ENCODE peak calls at places on chromosomes 16 and 17, in nine cellular contexts. One of them, this sample, is unnamed.
A peak's percentile ranks its signal among the peaks of the same experiment; 100 is the strongest.

GRCh38 chr17:37694734-37695133 is 50.1 kb downstream of the HNF1B start:
- DNase-seq in GM12878: no peak
- DNase-seq in K562: no peak
- DNase-seq in SK-N-SH: no peak
- DNase-seq in HepG2: no peak
- DNase-seq in HCT116: no peak
- DNase-seq in A549: no peak
- DNase-seq in Panc1: no peak
- DNase-seq in HL-60: no peak
- DNase-seq in this sample: peak; percentile 48

GRCh38 chr17:37650419-37651003 is 7.3 kb upstream of the DDX52 start:
- DNase-seq in HepG2: peak; percentile 77
- DNase-seq in GM12878: no peak
- DNase-seq in A549: peak; percentile 76
- DNase-seq in HCT116: peak; percentile 41
- DNase-seq in K562: peak; percentile 22
- DNase-seq in Panc1: no peak
- DNase-seq in HL-60: no peak
- DNase-seq in SK-N-SH: peak; percentile 54
- DNase-seq in this sample: peak; percentile 66

GRCh38 chr16:17343028-17343427 is 127.7 kb downstream of the XYLT1 start:
- DNase-seq in HepG2: no peak
- DNase-seq in HCT116: no peak
- DNase-seq in A549: no peak
- DNase-seq in K562: no peak
- DNase-seq in Panc1: no peak
- DNase-seq in SK-N-SH: no peak
- DNase-seq in GM12878: peak; percentile 63
- DNase-seq in HL-60: peak; percentile 96
- DNase-seq in this sample: no peak

GRCh38 chr17:2798679-2799078 is 2.4 kb downstream of the RAP1GAP2 start:
- DNase-seq in HepG2: no peak
- DNase-seq in SK-N-SH: no peak
- DNase-seq in GM12878: no peak
- DNase-seq in HCT116: no peak
- DNase-seq in A549: no peak
- DNase-seq in HL-60: no peak
- DNase-seq in K562: peak; percentile 72
- DNase-seq in Panc1: no peak
- DNase-seq in this sample: peak; percentile 77

GRCh38 chr17:2883544-2884203 is 87.4 kb downstream of the RAP1GAP2 start:
- DNase-seq in K562: no peak
- DNase-seq in HCT116: no peak
- DNase-seq in A549: peak; percentile 71
- DNase-seq in HepG2: peak; percentile 39
- DNase-seq in SK-N-SH: peak; percentile 56
- DNase-seq in GM12878: no peak
- DNase-seq in Panc1: no peak
- DNase-seq in HL-60: no peak
- DNase-seq in this sample: no peak

GRCh38 chr17:34503804-34504203 is 75.6 kb upstream of the TMEM132E start:
- DNase-seq in A549: no peak
- DNase-seq in HepG2: no peak
- DNase-seq in HCT116: no peak
- DNase-seq in K562: no peak
- DNase-seq in SK-N-SH: no peak
- DNase-seq in HL-60: no peak
- DNase-seq in GM12878: no peak
- DNase-seq in Panc1: no peak
- DNase-seq in this sample: no peak

GRCh38 chr17:41492771-41493170 is 3.1 kb upstream of the KRT36 start:
- DNase-seq in A549: no peak
- DNase-seq in Panc1: no peak
- DNase-seq in K562: no peak
- DNase-seq in GM12878: no peak
- DNase-seq in HepG2: peak; percentile 49
- DNase-seq in HCT116: no peak
- DNase-seq in HL-60: no peak
- DNase-seq in SK-N-SH: peak; percentile 50
- DNase-seq in this sample: no peak

GRCh38 chr16:85151603-85152413 is 39.5 kb upstream of the CIBAR2 start:
- DNase-seq in K562: peak; percentile 92
- DNase-seq in A549: no peak
- DNase-seq in SK-N-SH: peak; percentile 93
- DNase-seq in HCT116: no peak
- DNase-seq in HL-60: no peak
- DNase-seq in Panc1: no peak
- DNase-seq in GM12878: no peak
- DNase-seq in HepG2: no peak
- DNase-seq in this sample: no peak

GRCh38 chr16:59459811-59460210 is 725.7 kb upstream of the GOT2 start:
- DNase-seq in HL-60: no peak
- DNase-seq in Panc1: no peak
- DNase-seq in SK-N-SH: no peak
- DNase-seq in A549: no peak
- DNase-seq in GM12878: no peak
- DNase-seq in K562: no peak
- DNase-seq in HCT116: no peak
- DNase-seq in HepG2: no peak
- DNase-seq in this sample: no peak

GRCh38 chr17:8189041-8189710 is 804 bp downstream of the BORCS6 start:
- DNase-seq in Panc1: no peak
- DNase-seq in SK-N-SH: no peak
- DNase-seq in HepG2: no peak
- DNase-seq in K562: no peak
- DNase-seq in GM12878: no peak
- DNase-seq in HCT116: no peak
- DNase-seq in HL-60: no peak
- DNase-seq in A549: no peak
- DNase-seq in this sample: no peak

GRCh38 chr16:55115506-55115905 is 184.8 kb downstream of the IRX5 start:
- DNase-seq in HCT116: no peak
- DNase-seq in A549: no peak
- DNase-seq in Panc1: no peak
- DNase-seq in HL-60: peak; percentile 83
- DNase-seq in HepG2: no peak
- DNase-seq in SK-N-SH: no peak
- DNase-seq in K562: no peak
- DNase-seq in GM12878: no peak
- DNase-seq in this sample: no peak

GRCh38 chr16:55113195-55113594 is 182.5 kb downstream of the IRX5 start:
- DNase-seq in HepG2: no peak
- DNase-seq in SK-N-SH: no peak
- DNase-seq in HCT116: no peak
- DNase-seq in K562: no peak
- DNase-seq in GM12878: no peak
- DNase-seq in HL-60: no peak
- DNase-seq in A549: no peak
- DNase-seq in Panc1: no peak
- DNase-seq in this sample: no peak

GRCh38 chr16:55118701-55119260 is 188.1 kb downstream of the IRX5 start:
- DNase-seq in HepG2: no peak
- DNase-seq in SK-N-SH: no peak
- DNase-seq in K562: no peak
- DNase-seq in HL-60: no peak
- DNase-seq in GM12878: no peak
- DNase-seq in HCT116: no peak
- DNase-seq in A549: no peak
- DNase-seq in Panc1: no peak
- DNase-seq in this sample: no peak

GRCh38 chr16:55120408-55120807 is 189.7 kb downstream of the IRX5 start:
- DNase-seq in Panc1: no peak
- DNase-seq in HL-60: peak; percentile 11
- DNase-seq in HepG2: peak; percentile 9
- DNase-seq in K562: no peak
- DNase-seq in A549: peak; percentile 7
- DNase-seq in GM12878: no peak
- DNase-seq in SK-N-SH: peak; percentile 50
- DNase-seq in HCT116: no peak
- DNase-seq in this sample: peak; percentile 27

GRCh38 chr16:55116165-55116894 is 185.7 kb downstream of the IRX5 start:
- DNase-seq in SK-N-SH: no peak
- DNase-seq in A549: no peak
- DNase-seq in HCT116: no peak
- DNase-seq in HL-60: no peak
- DNase-seq in HepG2: no peak
- DNase-seq in K562: no peak
- DNase-seq in Panc1: no peak
- DNase-seq in GM12878: no peak
- DNase-seq in this sample: no peak
- TF ChIP-seq REST in SK-N-SH: no peak
- TF ChIP-seq REST in A549: no peak
- TF ChIP-seq REST in HCT116: no peak
- TF ChIP-seq REST in HL-60: no peak
- TF ChIP-seq REST in HepG2: no peak
- TF ChIP-seq REST in K562: no peak
- TF ChIP-seq REST in Panc1: no peak
- TF ChIP-seq REST in GM12878: no peak
- TF ChIP-seq REST in this sample: no peak

DNA sequence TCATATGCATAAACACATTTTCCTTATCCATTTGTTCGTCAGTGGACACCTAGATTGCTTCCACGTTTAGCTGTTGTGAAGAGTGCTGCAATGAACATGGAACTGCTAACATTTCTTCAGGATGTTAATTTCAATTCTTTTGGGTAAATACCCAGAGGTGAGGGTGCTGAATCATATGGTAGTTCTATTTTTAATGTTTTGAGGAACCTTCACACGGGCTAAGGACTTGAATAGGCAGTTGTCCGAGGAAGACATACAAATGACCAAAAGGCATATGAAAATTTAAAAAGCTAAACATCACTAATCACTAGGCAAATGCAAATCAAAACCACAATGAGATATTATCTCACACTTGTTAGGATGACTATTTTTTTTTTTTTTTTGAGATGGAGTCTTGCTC is 173.3 kb downstream of the PRKCB start:
- DNase-seq in HCT116: no peak
- DNase-seq in K562: no peak
- DNase-seq in Panc1: no peak
- DNase-seq in A549: no peak
- DNase-seq in HepG2: no peak
- DNase-seq in HL-60: no peak
- DNase-seq in SK-N-SH: no peak
- DNase-seq in GM12878: peak; percentile 28
- DNase-seq in this sample: no peak
- TF ChIP-seq REST in HCT116: no peak
- TF ChIP-seq REST in K562: no peak
- TF ChIP-seq REST in Panc1: no peak
- TF ChIP-seq REST in A549: no peak
- TF ChIP-seq REST in HepG2: no peak
- TF ChIP-seq REST in HL-60: no peak
- TF ChIP-seq REST in SK-N-SH: no peak
- TF ChIP-seq REST in GM12878: no peak
- TF ChIP-seq REST in this sample: no peak

GRCh38 chr17:45036696-45037095 is 14.7 kb downstream of the DCAKD start:
- DNase-seq in HCT116: no peak
- DNase-seq in SK-N-SH: no peak
- DNase-seq in A549: no peak
- DNase-seq in GM12878: no peak
- DNase-seq in HL-60: no peak
- DNase-seq in HepG2: no peak
- DNase-seq in K562: no peak
- DNase-seq in Panc1: no peak
- DNase-seq in this sample: no peak
- TF ChIP-seq REST in HCT116: no peak
- TF ChIP-seq REST in SK-N-SH: no peak
- TF ChIP-seq REST in A549: no peak
- TF ChIP-seq REST in GM12878: no peak
- TF ChIP-seq REST in HL-60: no peak
- TF ChIP-seq REST in HepG2: no peak
- TF ChIP-seq REST in K562: no peak
- TF ChIP-seq REST in Panc1: no peak
- TF ChIP-seq REST in this sample: no peak

DNA sequence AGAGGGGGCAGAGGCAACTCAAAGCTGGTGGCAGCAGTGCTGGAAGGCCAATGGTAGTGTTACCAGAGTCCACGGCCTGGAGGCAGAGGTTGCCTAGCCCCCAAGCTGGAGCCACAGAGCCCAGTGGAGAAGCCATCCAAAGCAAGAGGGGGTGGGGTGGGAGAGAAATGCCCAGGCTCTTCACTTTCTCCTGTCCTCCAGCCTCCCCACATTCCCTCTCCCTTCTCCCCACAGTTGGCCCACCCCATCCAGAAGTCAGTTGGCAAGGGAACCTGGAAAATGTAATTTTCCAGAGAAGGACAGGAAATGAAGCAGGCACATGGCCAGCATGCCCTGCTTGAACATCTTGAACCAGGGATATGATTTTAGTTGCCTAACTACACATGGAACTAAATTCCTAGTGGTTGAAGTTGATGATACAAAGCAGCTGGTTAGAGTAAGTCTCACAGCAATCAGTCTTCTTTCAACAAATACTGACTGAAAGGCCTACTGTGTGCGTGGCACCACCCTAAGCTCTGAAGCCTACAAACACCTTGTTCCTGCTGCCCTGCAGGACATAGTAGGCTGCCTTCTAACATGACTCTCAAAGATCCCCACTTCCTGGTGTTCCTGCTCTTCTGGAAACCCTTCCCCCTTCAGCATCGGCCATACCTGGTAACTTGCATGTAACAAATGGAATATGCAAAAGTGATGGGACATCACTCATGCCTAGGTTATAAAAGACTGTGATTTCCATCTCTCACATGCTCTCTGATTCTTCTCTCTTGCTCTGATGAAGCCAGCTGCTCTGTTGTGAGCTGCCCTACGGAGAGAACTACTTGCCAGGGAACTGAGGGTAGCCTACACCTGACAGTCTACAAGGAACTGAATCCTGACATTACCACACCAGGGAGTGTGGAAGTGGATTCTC is 73.1 kb upstream of the IRX6 start:
- DNase-seq in K562: no peak
- DNase-seq in A549: no peak
- DNase-seq in GM12878: no peak
- DNase-seq in HL-60: no peak
- DNase-seq in HepG2: no peak
- DNase-seq in HCT116: no peak
- DNase-seq in SK-N-SH: peak; percentile 15
- DNase-seq in Panc1: no peak
- DNase-seq in this sample: no peak
- TF ChIP-seq REST in K562: no peak
- TF ChIP-seq REST in A549: no peak
- TF ChIP-seq REST in GM12878: no peak
- TF ChIP-seq REST in HL-60: no peak
- TF ChIP-seq REST in HepG2: no peak
- TF ChIP-seq REST in HCT116: no peak
- TF ChIP-seq REST in SK-N-SH: no peak
- TF ChIP-seq REST in Panc1: no peak
- TF ChIP-seq REST in this sample: no peak

DNA sequence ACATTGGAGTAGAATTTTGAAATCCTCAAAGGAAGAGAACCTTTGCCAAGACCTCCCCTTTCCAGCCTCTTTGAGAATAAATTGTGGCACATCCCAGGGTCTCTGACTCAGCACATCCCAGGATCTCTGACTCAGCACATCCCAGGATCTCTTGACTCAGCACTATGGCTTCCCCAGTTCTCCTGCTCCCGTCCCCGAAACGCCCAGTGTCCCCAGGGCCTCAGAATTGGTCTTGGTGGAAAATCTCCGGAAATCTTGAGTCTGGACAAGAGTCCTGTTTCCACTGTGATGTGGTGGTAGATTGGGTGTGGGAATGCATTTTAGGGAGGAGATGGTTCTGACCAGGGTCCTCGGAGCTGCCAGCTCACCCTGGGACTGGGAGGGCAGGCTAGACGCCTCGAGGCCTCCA is 19.2 kb downstream of the PLXDC1 start:
- DNase-seq in A549: peak; percentile 51
- DNase-seq in Panc1: no peak
- DNase-seq in HepG2: no peak
- DNase-seq in K562: peak; percentile 68
- DNase-seq in HCT116: no peak
- DNase-seq in HL-60: no peak
- DNase-seq in SK-N-SH: no peak
- DNase-seq in GM12878: no peak
- DNase-seq in this sample: peak; percentile 43
- TF ChIP-seq REST in A549: no peak
- TF ChIP-seq REST in Panc1: no peak
- TF ChIP-seq REST in HepG2: no peak
- TF ChIP-seq REST in K562: no peak
- TF ChIP-seq REST in HCT116: no peak
- TF ChIP-seq REST in HL-60: no peak
- TF ChIP-seq REST in SK-N-SH: no peak
- TF ChIP-seq REST in GM12878: no peak
- TF ChIP-seq REST in this sample: no peak

This sample was measured in GM23338.